ENCODE peak calls at places on chromosomes 1 and 21, in six cellular contexts. V is T47D; G is sciatic nerve; X is cardiac fibroblast; J is MV-4-11; K is stimulated activated naive CD8-positive, alpha-beta T cell treated with anti-CD3 and anti-CD28 coated beads, Interleukin-15, Interleukin-2, amounts not matched to agents 100 U/mL and 50 U/mL, for 24 hours. S is an unnamed sample.

GRCh38 chr1:27598288-27598687 is 5.7 kb downstream of the AHDC1 start:
- DNase-seq in X (peak), K (no peak), G (no peak), V (no peak), J (no peak), S (no peak)

GRCh38 chr1:119587328-119587727 is 60.7 kb downstream of the ZNF697 start:
- DNase-seq in J (no peak), G (no peak), X (peak), K (no peak), V (no peak), S (no peak)

GRCh38 chr1:236615399-236616148 is 11.3 kb upstream of the HEATR1 start:
- DNase-seq in V (no peak), X (no peak), K (no peak), J (no peak), G (no peak), S (no peak)

GRCh38 chr1:221510793-221511503 is 230.9 kb downstream of the DUSP10 start:
- DNase-seq in X (no peak), J (no peak), V (no peak), G (no peak), K (no peak), S (no peak)

GRCh38 chr1:65317866-65318653 is 8.7 kb downstream of the DNAJC6 start:
- DNase-seq in G (no peak), X (no peak), J (no peak), V (no peak), K (no peak), S (no peak)

GRCh38 chr21:28336299-28336698 is 656.4 kb downstream of the LTN1 start:
- DNase-seq in V (peak), G (no peak), J (peak), X (peak), K (no peak), S (peak)

GRCh38 chr1:167033646-167034045 is 44.6 kb downstream of the MAEL start:
- DNase-seq in K (no peak), J (no peak), G (no peak), X (no peak), V (no peak), S (no peak)

GRCh38 chr1:13832100-13832499 is 132.1 kb downstream of the PRDM2 start:
- DNase-seq in X (no peak), K (no peak), G (no peak), V (no peak), J (no peak), S (no peak)

GRCh38 chr1:34787461-34788420 is 5.1 kb upstream of the GJA4 start:
- DNase-seq in K (no peak), V (peak), G (no peak), J (no peak), X (peak), S (peak)

GRCh38 chr1:159896086-159896930 is 3.7 kb downstream of the CFAP45 start:
- DNase-seq in X (no peak), G (no peak), V (no peak), K (no peak), J (peak), S (no peak)

GRCh38 chr21:25582888-25583287 is 24.4 kb downstream of the MRPL39 start:
- DNase-seq in G (no peak), V (no peak), X (no peak), K (peak), J (no peak), S (no peak)

GRCh38 chr1:17161926-17162800 is 42.8 kb upstream of the PADI1 start:
- DNase-seq in G (no peak), V (no peak), X (no peak), K (no peak), J (no peak), S (no peak)

GRCh38 chr1:181011301-181012202 is 11.1 kb downstream of the STX6 start:
- DNase-seq in X (peak), K (no peak), G (no peak), J (no peak), V (no peak), S (no peak)

GRCh38 chr1:232635778-232636356 is 5.9 kb upstream of the SIPA1L2 start:
- DNase-seq in J (peak), G (no peak), K (no peak), V (peak), X (peak), S (peak)

GRCh38 chr1:173507205-173507846 is 30.2 kb downstream of the PRDX6 start:
- DNase-seq in G (no peak), V (peak), K (no peak), X (peak), J (no peak), S (no peak)

GRCh38 chr1:234613128-234613875 is 3.3 kb upstream of the IRF2BP2 start:
- DNase-seq in G (no peak), J (peak), K (no peak), X (peak), V (peak), S (peak)

GRCh38 chr1:15243275-15244043 is 3.6 kb upstream of the FHAD1 start:
- DNase-seq in X (no peak), V (no peak), J (no peak), K (no peak), G (no peak), S (no peak)

GRCh38 chr1:106222415-106222814 is 834.1 kb upstream of the PRMT6 start:
- DNase-seq in K (no peak), V (no peak), X (peak), G (no peak), J (no peak), S (no peak)

GRCh38 chr1:206663832-206664652 is 20.7 kb upstream of the MAPKAPK2 start:
- DNase-seq in K (peak), G (no peak), V (peak), J (peak), X (peak), S (peak)

GRCh38 chr1:167077128-167077867 is 12.9 kb downstream of the GPA33 start:
- DNase-seq in K (no peak), G (no peak), X (no peak), J (no peak), V (no peak), S (no peak)

GRCh38 chr1:247243738-247244137 is 12.1 kb upstream of the VN1R5 start:
- DNase-seq in X (no peak), V (no peak), J (no peak), K (no peak), G (no peak), S (no peak)